ENCODE peak calls at places on chromosomes 4 and X, in seven cellular contexts. One of them, this sample, is unnamed.

GRCh38 chr4:26368685-26369084 is 47.9 kb downstream of the RBPJ start:
- DNase-seq in T-helper 22 cell: no peak
- DNase-seq in fibroblast of the conjunctiva: no peak
- DNase-seq in naive B cell: no peak
- DNase-seq in pons: no peak
- DNase-seq in Peyer's patch: no peak
- DNase-seq in fibroblast of pulmonary artery: no peak
- DNase-seq in this sample: no peak

GRCh38 chrX:125952973-125953372 is 213.1 kb downstream of the DCAF12L2 start:
- DNase-seq in Peyer's patch: no peak
- DNase-seq in pons: no peak
- DNase-seq in T-helper 22 cell: no peak
- DNase-seq in fibroblast of the conjunctiva: no peak
- DNase-seq in fibroblast of pulmonary artery: no peak
- DNase-seq in naive B cell: no peak
- DNase-seq in this sample: no peak

GRCh38 chrX:154396948-154397887 is 959 bp upstream of the RPL10 start:
- DNase-seq in fibroblast of the conjunctiva: no peak
- DNase-seq in Peyer's patch: peak; percentile 86
- DNase-seq in naive B cell: peak; percentile 71
- DNase-seq in fibroblast of pulmonary artery: peak; percentile 52
- DNase-seq in T-helper 22 cell: peak; percentile 36
- DNase-seq in pons: peak; percentile 26
- DNase-seq in this sample: no peak

GRCh38 chr4:4659871-4660651 is 118.2 kb upstream of the STX18 start:
- DNase-seq in fibroblast of pulmonary artery: peak; percentile 84
- DNase-seq in T-helper 22 cell: no peak
- DNase-seq in fibroblast of the conjunctiva: peak; percentile 78
- DNase-seq in Peyer's patch: no peak
- DNase-seq in naive B cell: no peak
- DNase-seq in pons: no peak
- DNase-seq in this sample: no peak

GRCh38 chr4:94452476-94453300 is 946 bp downstream of the PDLIM5 start:
- DNase-seq in pons: peak; percentile 52
- DNase-seq in Peyer's patch: peak; percentile 86
- DNase-seq in T-helper 22 cell: peak; percentile 3
- DNase-seq in fibroblast of pulmonary artery: peak; percentile 93
- DNase-seq in fibroblast of the conjunctiva: peak; percentile 77
- DNase-seq in naive B cell: peak; percentile 1
- DNase-seq in this sample: no peak

GRCh38 chrX:70254909-70255308 is 5.1 kb downstream of the P2RY4 start:
- DNase-seq in fibroblast of the conjunctiva: no peak
- DNase-seq in pons: no peak
- DNase-seq in Peyer's patch: no peak
- DNase-seq in T-helper 22 cell: no peak
- DNase-seq in naive B cell: no peak
- DNase-seq in fibroblast of pulmonary artery: no peak
- DNase-seq in this sample: no peak

GRCh38 chrX:19904778-19905367 is 17.5 kb upstream of the SH3KBP1 start:
- DNase-seq in T-helper 22 cell: no peak
- DNase-seq in fibroblast of the conjunctiva: peak; percentile 38
- DNase-seq in fibroblast of pulmonary artery: peak; percentile 63
- DNase-seq in naive B cell: peak; percentile 41
- DNase-seq in pons: peak; percentile 39
- DNase-seq in Peyer's patch: peak; percentile 50
- DNase-seq in this sample: peak; percentile 15

GRCh38 chr4:88144048-88144447 is 14.4 kb downstream of the ABCG2 start:
- DNase-seq in naive B cell: no peak
- DNase-seq in fibroblast of pulmonary artery: no peak
- DNase-seq in fibroblast of the conjunctiva: no peak
- DNase-seq in T-helper 22 cell: no peak
- DNase-seq in pons: no peak
- DNase-seq in Peyer's patch: no peak
- DNase-seq in this sample: no peak

This sample was measured in stimulated activated naive CD4-positive, alpha-beta T cell.